ENCODE peak calls at places on chromosomes 13 and 19, in six cellular contexts. One of them, this sample, is unnamed.

GRCh38 chr13:44432595-44432994 is 59.0 kb downstream of the SERP2 start:
- DNase-seq in IMR-90: peak
- DNase-seq in mesendoderm: no peak
- DNase-seq in H1: peak
- DNase-seq in neuronal stem cell: no peak
- DNase-seq in H9: no peak
- DNase-seq in this sample: peak

GRCh38 chr19:13920940-13921744 is 15.1 kb downstream of the CC2D1A start:
- DNase-seq in neuronal stem cell: no peak
- DNase-seq in mesendoderm: peak
- DNase-seq in H9: peak
- DNase-seq in H1: peak
- DNase-seq in IMR-90: peak
- DNase-seq in this sample: peak

GRCh38 chr13:21328201-21328600 is 130.9 kb downstream of the ZDHHC20 start:
- DNase-seq in H1: no peak
- DNase-seq in IMR-90: no peak
- DNase-seq in H9: peak
- DNase-seq in neuronal stem cell: no peak
- DNase-seq in mesendoderm: peak
- DNase-seq in this sample: no peak

GRCh38 chr19:58262922-58263296 is 15.8 kb upstream of the ZNF8 start:
- DNase-seq in neuronal stem cell: no peak
- DNase-seq in H9: no peak
- DNase-seq in IMR-90: no peak
- DNase-seq in mesendoderm: no peak
- DNase-seq in H1: no peak
- DNase-seq in this sample: no peak

GRCh38 chr13:73499685-73500084 is 440.9 kb downstream of the KLF5 start:
- DNase-seq in H9: no peak
- DNase-seq in neuronal stem cell: no peak
- DNase-seq in IMR-90: no peak
- DNase-seq in H1: no peak
- DNase-seq in mesendoderm: no peak
- DNase-seq in this sample: no peak

GRCh38 chr19:39677931-39678889 is 22.5 kb downstream of the LGALS16 start:
- DNase-seq in H9: no peak
- DNase-seq in IMR-90: peak
- DNase-seq in mesendoderm: no peak
- DNase-seq in H1: no peak
- DNase-seq in neuronal stem cell: no peak
- DNase-seq in this sample: no peak

GRCh38 chr13:36512771-36513170 is 80.5 kb downstream of the CCNA1 start:
- DNase-seq in neuronal stem cell: no peak
- DNase-seq in H9: no peak
- DNase-seq in IMR-90: no peak
- DNase-seq in H1: no peak
- DNase-seq in mesendoderm: no peak
- DNase-seq in this sample: no peak

GRCh38 chr19:39181500-39182173 is 15.1 kb upstream of the NCCRP1 start:
- DNase-seq in IMR-90: no peak
- DNase-seq in H9: no peak
- DNase-seq in neuronal stem cell: no peak
- DNase-seq in H1: no peak
- DNase-seq in mesendoderm: no peak
- DNase-seq in this sample: no peak

GRCh38 chr19:1747285-1748114 is 5.8 kb upstream of the ONECUT3 start:
- DNase-seq in H9: peak
- DNase-seq in neuronal stem cell: no peak
- DNase-seq in mesendoderm: peak
- DNase-seq in IMR-90: peak
- DNase-seq in H1: no peak
- DNase-seq in this sample: peak

GRCh38 chr13:97222934-97223710 is 989 bp downstream of the MBNL2 start:
- DNase-seq in mesendoderm: no peak
- DNase-seq in H9: no peak
- DNase-seq in H1: no peak
- DNase-seq in neuronal stem cell: peak
- DNase-seq in IMR-90: no peak
- DNase-seq in this sample: no peak

GRCh38 chr13:42363941-42364612 is 92.1 kb downstream of the AKAP11 start:
- DNase-seq in IMR-90: peak
- DNase-seq in neuronal stem cell: no peak
- DNase-seq in H1: no peak
- DNase-seq in H9: peak
- DNase-seq in mesendoderm: peak
- DNase-seq in this sample: peak

GRCh38 chr13:104024416-104025170 is 958.4 kb upstream of the SLC10A2 start:
- DNase-seq in H9: no peak
- DNase-seq in mesendoderm: no peak
- DNase-seq in IMR-90: peak
- DNase-seq in neuronal stem cell: no peak
- DNase-seq in H1: no peak
- DNase-seq in this sample: peak

GRCh38 chr19:7998081-7998480 is 7.4 kb downstream of the ELAVL1 start:
- DNase-seq in H9: no peak
- DNase-seq in IMR-90: peak
- DNase-seq in neuronal stem cell: no peak
- DNase-seq in mesendoderm: no peak
- DNase-seq in H1: no peak
- DNase-seq in this sample: no peak

GRCh38 chr19:50669319-50670101 is 20.3 kb downstream of the C19orf81 start:
- DNase-seq in H9: no peak
- DNase-seq in mesendoderm: no peak
- DNase-seq in H1: peak
- DNase-seq in neuronal stem cell: no peak
- DNase-seq in IMR-90: peak
- DNase-seq in this sample: no peak

GRCh38 chr13:98384739-98385138 is 192.2 kb downstream of the STK24 start:
- DNase-seq in neuronal stem cell: no peak
- DNase-seq in IMR-90: peak
- DNase-seq in H1: no peak
- DNase-seq in mesendoderm: no peak
- DNase-seq in H9: no peak
- DNase-seq in this sample: peak

GRCh38 chr19:38441660-38442348 is 8.3 kb downstream of the RYR1 start:
- DNase-seq in H9: peak
- DNase-seq in H1: peak
- DNase-seq in mesendoderm: peak
- DNase-seq in neuronal stem cell: no peak
- DNase-seq in IMR-90: no peak
- DNase-seq in this sample: no peak

GRCh38 chr13:31895687-31896086 is 135.9 kb upstream of the FRY start:
- DNase-seq in H9: no peak
- DNase-seq in IMR-90: no peak
- DNase-seq in mesendoderm: no peak
- DNase-seq in H1: no peak
- DNase-seq in neuronal stem cell: no peak
- DNase-seq in this sample: no peak

GRCh38 chr19:46193678-46194077 is 35.9 kb upstream of the IGFL1 start:
- DNase-seq in H9: no peak
- DNase-seq in IMR-90: no peak
- DNase-seq in mesendoderm: no peak
- DNase-seq in H1: no peak
- DNase-seq in neuronal stem cell: no peak
- DNase-seq in this sample: peak

GRCh38 chr19:46190489-46190888 is 39.1 kb upstream of the IGFL1 start:
- DNase-seq in IMR-90: no peak
- DNase-seq in neuronal stem cell: no peak
- DNase-seq in H9: no peak
- DNase-seq in H1: no peak
- DNase-seq in mesendoderm: no peak
- DNase-seq in this sample: no peak

GRCh38 chr19:46192990-46193650 is 36.4 kb upstream of the IGFL1 start:
- DNase-seq in mesendoderm: peak
- DNase-seq in IMR-90: peak
- DNase-seq in H9: no peak
- DNase-seq in H1: no peak
- DNase-seq in neuronal stem cell: no peak
- DNase-seq in this sample: peak

GRCh38 chr19:46191356-46191755 is 38.2 kb upstream of the IGFL1 start:
- DNase-seq in neuronal stem cell: no peak
- DNase-seq in mesendoderm: no peak
- DNase-seq in IMR-90: no peak
- DNase-seq in H9: no peak
- DNase-seq in H1: no peak
- DNase-seq in this sample: no peak

GRCh38 chr19:46191972-46192371 is 37.6 kb upstream of the IGFL1 start:
- DNase-seq in neuronal stem cell: no peak
- DNase-seq in H1: no peak
- DNase-seq in mesendoderm: no peak
- DNase-seq in IMR-90: no peak
- DNase-seq in H9: no peak
- DNase-seq in this sample: no peak
- H2BK5ac ChIP-seq in neuronal stem cell: no peak
- H2BK5ac ChIP-seq in H1: no peak
- H2BK5ac ChIP-seq in mesendoderm: no peak
- H2BK5ac ChIP-seq in IMR-90: no peak
- H2BK5ac ChIP-seq in H9: no peak
- H2BK5ac ChIP-seq in this sample: no peak

GRCh38 chr13:28320209-28320608 is 174.7 kb downstream of the FLT1 start:
- DNase-seq in neuronal stem cell: no peak
- DNase-seq in mesendoderm: no peak
- DNase-seq in IMR-90: no peak
- DNase-seq in H9: no peak
- DNase-seq in H1: no peak
- DNase-seq in this sample: no peak
- H2BK15ac ChIP-seq in neuronal stem cell: no peak
- H2BK15ac ChIP-seq in mesendoderm: no peak
- H2BK15ac ChIP-seq in IMR-90: no peak
- H2BK15ac ChIP-seq in H9: no peak
- H2BK15ac ChIP-seq in H1: no peak
- H2BK15ac ChIP-seq in this sample: no peak

GRCh38 chr19:45444318-45445041 is 20.8 kb upstream of the ERCC1 start:
- DNase-seq in H9: peak
- DNase-seq in IMR-90: peak
- DNase-seq in neuronal stem cell: peak
- DNase-seq in H1: peak
- DNase-seq in mesendoderm: peak
- DNase-seq in this sample: peak

GRCh38 chr19:45442408-45442926 is 18.8 kb upstream of the ERCC1 start:
- DNase-seq in H9: no peak
- DNase-seq in H1: no peak
- DNase-seq in mesendoderm: no peak
- DNase-seq in neuronal stem cell: no peak
- DNase-seq in IMR-90: no peak
- DNase-seq in this sample: no peak

GRCh38 chr19:45443462-45444317 is 20.0 kb upstream of the ERCC1 start:
- DNase-seq in IMR-90: peak
- DNase-seq in H9: peak
- DNase-seq in mesendoderm: peak
- DNase-seq in H1: peak
- DNase-seq in neuronal stem cell: peak
- DNase-seq in this sample: peak

GRCh38 chr19:45440873-45441654 is 17.3 kb upstream of the ERCC1 start:
- DNase-seq in H1: no peak
- DNase-seq in neuronal stem cell: no peak
- DNase-seq in H9: peak
- DNase-seq in mesendoderm: peak
- DNase-seq in IMR-90: peak
- DNase-seq in this sample: peak

GRCh38 chr19:45442927-45443461 is 19.3 kb upstream of the ERCC1 start:
- DNase-seq in H1: peak
- DNase-seq in neuronal stem cell: no peak
- DNase-seq in H9: peak
- DNase-seq in IMR-90: peak
- DNase-seq in mesendoderm: peak
- DNase-seq in this sample: peak
- H2BK5ac ChIP-seq in H1: no peak
- H2BK5ac ChIP-seq in neuronal stem cell: peak
- H2BK5ac ChIP-seq in H9: no peak
- H2BK5ac ChIP-seq in IMR-90: peak
- H2BK5ac ChIP-seq in mesendoderm: no peak
- H2BK5ac ChIP-seq in this sample: no peak

GRCh38 chr19:18946918-18947317 is 5.9 kb upstream of the HOMER3 start:
- DNase-seq in neuronal stem cell: no peak
- DNase-seq in mesendoderm: no peak
- DNase-seq in H9: no peak
- DNase-seq in IMR-90: no peak
- DNase-seq in H1: no peak
- DNase-seq in this sample: no peak

GRCh38 chr19:18948075-18948975 is 7.3 kb upstream of the HOMER3 start:
- DNase-seq in neuronal stem cell: no peak
- DNase-seq in mesendoderm: no peak
- DNase-seq in IMR-90: no peak
- DNase-seq in H9: no peak
- DNase-seq in H1: no peak
- DNase-seq in this sample: no peak

GRCh38 chr19:18949858-18950257 is 8.8 kb upstream of the HOMER3 start:
- DNase-seq in mesendoderm: no peak
- DNase-seq in IMR-90: no peak
- DNase-seq in H1: no peak
- DNase-seq in neuronal stem cell: no peak
- DNase-seq in H9: no peak
- DNase-seq in this sample: no peak

GRCh38 chr19:18946335-18946734 is 5.3 kb upstream of the HOMER3 start:
- DNase-seq in neuronal stem cell: no peak
- DNase-seq in H9: no peak
- DNase-seq in H1: no peak
- DNase-seq in IMR-90: no peak
- DNase-seq in mesendoderm: no peak
- DNase-seq in this sample: no peak

DNA sequence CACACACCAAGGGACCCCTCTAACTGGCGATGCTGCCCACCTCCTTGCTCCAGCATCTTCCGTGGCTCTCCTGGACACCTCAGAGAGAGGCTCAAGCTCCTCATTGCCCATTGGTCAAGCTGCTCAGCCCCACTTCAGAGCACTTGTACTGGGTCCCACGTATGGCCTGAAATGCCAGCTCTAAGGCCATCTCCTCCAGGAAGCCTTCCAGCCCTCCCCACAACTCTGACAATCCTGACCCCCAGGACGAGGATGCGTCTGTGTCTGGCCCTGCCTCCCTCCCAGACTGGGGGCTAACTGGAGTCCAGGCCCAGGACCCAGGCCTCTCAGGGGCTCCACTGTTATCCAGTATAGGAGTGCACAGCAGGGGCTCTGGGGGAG is 7.9 kb upstream of the HOMER3 start:
- DNase-seq in IMR-90: no peak
- DNase-seq in mesendoderm: no peak
- DNase-seq in H9: no peak
- DNase-seq in H1: no peak
- DNase-seq in neuronal stem cell: no peak
- DNase-seq in this sample: no peak
- H2BK15ac ChIP-seq in IMR-90: no peak
- H2BK15ac ChIP-seq in mesendoderm: no peak
- H2BK15ac ChIP-seq in H9: no peak
- H2BK15ac ChIP-seq in H1: no peak
- H2BK15ac ChIP-seq in neuronal stem cell: no peak
- H2BK15ac ChIP-seq in this sample: no peak